ENCODE peak calls at places on chromosome X, in six cellular contexts. One of them, this sample, is unnamed.

GRCh38 chrX:65072590-65072989 is 96.3 kb upstream of the ZC4H2 start:
- DNase-seq in K562: no peak
- DNase-seq in HepG2: no peak
- DNase-seq in GM12878: no peak
- DNase-seq in H1: no peak
- DNase-seq in HCT116: no peak
- DNase-seq in this sample: no peak

GRCh38 chrX:41350150-41350975 is 16.4 kb downstream of the DDX3X start:
- DNase-seq in K562: peak; percentile 23
- DNase-seq in HepG2: no peak
- DNase-seq in GM12878: no peak
- DNase-seq in H1: no peak
- DNase-seq in HCT116: no peak
- DNase-seq in this sample: no peak

GRCh38 chrX:123525131-123525725 is 207.6 kb downstream of the THOC2 start:
- DNase-seq in K562: no peak
- DNase-seq in HepG2: no peak
- DNase-seq in GM12878: no peak
- DNase-seq in H1: no peak
- DNase-seq in HCT116: no peak
- DNase-seq in this sample: no peak

GRCh38 chrX:148500428-148501120 is at the start of gene AFF2:
- DNase-seq in K562: no peak
- DNase-seq in HepG2: no peak
- DNase-seq in GM12878: no peak
- DNase-seq in H1: no peak
- DNase-seq in HCT116: no peak
- DNase-seq in this sample: peak; percentile 38

GRCh38 chrX:134026732-134027311 is 41.4 kb upstream of the GPC3 start:
- DNase-seq in K562: peak; percentile 25
- DNase-seq in HepG2: peak; percentile 84
- DNase-seq in GM12878: no peak
- DNase-seq in H1: peak; percentile 9
- DNase-seq in HCT116: peak; percentile 10
- DNase-seq in this sample: peak; percentile 46

GRCh38 chrX:96480081-96480480 is 204.6 kb upstream of the DIAPH2 start:
- DNase-seq in K562: no peak
- DNase-seq in HepG2: no peak
- DNase-seq in GM12878: no peak
- DNase-seq in H1: no peak
- DNase-seq in HCT116: no peak
- DNase-seq in this sample: no peak

GRCh38 chrX:130083656-130084382 is 26.5 kb downstream of the ELF4 start:
- DNase-seq in K562: peak; percentile 40
- DNase-seq in HepG2: no peak
- DNase-seq in GM12878: no peak
- DNase-seq in H1: no peak
- DNase-seq in HCT116: no peak
- DNase-seq in this sample: no peak

GRCh38 chrX:30538271-30538670 is 39.3 kb downstream of the TASL start:
- DNase-seq in K562: no peak
- DNase-seq in HepG2: no peak
- DNase-seq in GM12878: no peak
- DNase-seq in H1: no peak
- DNase-seq in HCT116: no peak
- DNase-seq in this sample: no peak

GRCh38 chrX:140572724-140573123 is 67.9 kb upstream of the SOX3 start:
- DNase-seq in K562: peak; percentile 14
- DNase-seq in HepG2: peak; percentile 7
- DNase-seq in GM12878: peak; percentile 3
- DNase-seq in H1: peak; percentile 23
- DNase-seq in HCT116: no peak
- DNase-seq in this sample: peak; percentile 54

GRCh38 chrX:72027914-72028307 is 103.8 kb downstream of the RTL5 start:
- DNase-seq in K562: no peak
- DNase-seq in HepG2: no peak
- DNase-seq in GM12878: no peak
- DNase-seq in H1: no peak
- DNase-seq in HCT116: no peak
- DNase-seq in this sample: no peak

GRCh38 chrX:22121161-22121560 is 89.0 kb downstream of the PHEX start:
- DNase-seq in K562: no peak
- DNase-seq in HepG2: no peak
- DNase-seq in GM12878: no peak
- DNase-seq in H1: no peak
- DNase-seq in HCT116: no peak
- DNase-seq in this sample: no peak

GRCh38 chrX:22122510-22122909 is 90.4 kb downstream of the PHEX start:
- DNase-seq in K562: no peak
- DNase-seq in HepG2: no peak
- DNase-seq in GM12878: no peak
- DNase-seq in H1: no peak
- DNase-seq in HCT116: no peak
- DNase-seq in this sample: no peak

GRCh38 chrX:22128961-22129360 is 96.8 kb downstream of the PHEX start:
- DNase-seq in K562: no peak
- DNase-seq in HepG2: no peak
- DNase-seq in GM12878: no peak
- DNase-seq in H1: no peak
- DNase-seq in HCT116: no peak
- DNase-seq in this sample: no peak

GRCh38 chrX:22124098-22124497 is 92.0 kb downstream of the PHEX start:
- DNase-seq in K562: no peak
- DNase-seq in HepG2: no peak
- DNase-seq in GM12878: no peak
- DNase-seq in H1: no peak
- DNase-seq in HCT116: no peak
- DNase-seq in this sample: no peak

GRCh38 chrX:22126311-22126710 is 94.2 kb downstream of the PHEX start:
- DNase-seq in K562: no peak
- DNase-seq in HepG2: no peak
- DNase-seq in GM12878: no peak
- DNase-seq in H1: no peak
- DNase-seq in HCT116: no peak
- DNase-seq in this sample: no peak
- TF ChIP-seq ATF3 in K562: no peak
- TF ChIP-seq ATF3 in HepG2: no peak
- TF ChIP-seq ATF3 in GM12878: no peak
- TF ChIP-seq ATF3 in H1: no peak
- TF ChIP-seq ATF3 in HCT116: no peak
- TF ChIP-seq ATF3 in this sample: no peak

GRCh38 chrX:53452812-53453211 is 18.6 kb upstream of the HSD17B10 start:
- DNase-seq in K562: no peak
- DNase-seq in HepG2: no peak
- DNase-seq in GM12878: no peak
- DNase-seq in H1: no peak
- DNase-seq in HCT116: no peak
- DNase-seq in this sample: no peak

GRCh38 chrX:53458082-53458481 is 23.9 kb upstream of the HSD17B10 start:
- DNase-seq in K562: no peak
- DNase-seq in HepG2: no peak
- DNase-seq in GM12878: no peak
- DNase-seq in H1: no peak
- DNase-seq in HCT116: no peak
- DNase-seq in this sample: no peak

DNA sequence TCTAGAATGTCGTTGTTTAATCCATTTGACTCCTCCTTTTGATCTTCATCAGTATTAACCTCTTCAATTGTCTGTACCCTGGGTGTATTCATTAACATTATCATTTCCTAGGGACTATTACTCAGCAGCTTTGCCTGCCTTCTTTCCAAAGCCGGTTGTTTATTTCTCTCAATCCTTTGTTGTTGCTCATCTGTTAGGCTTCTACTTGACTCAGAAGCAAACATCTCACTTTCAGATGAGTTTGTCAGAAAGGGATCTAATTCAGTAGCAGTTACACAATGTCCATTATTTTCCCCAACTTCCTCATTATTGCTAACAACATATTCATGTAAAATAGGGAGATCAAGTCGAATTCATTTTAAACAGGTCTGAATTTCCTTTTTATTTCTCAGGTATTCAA is 22.1 kb upstream of the HSD17B10 start:
- DNase-seq in K562: no peak
- DNase-seq in HepG2: no peak
- DNase-seq in GM12878: no peak
- DNase-seq in H1: no peak
- DNase-seq in HCT116: no peak
- DNase-seq in this sample: no peak
- TF ChIP-seq ATF3 in K562: no peak
- TF ChIP-seq ATF3 in HepG2: no peak
- TF ChIP-seq ATF3 in GM12878: no peak
- TF ChIP-seq ATF3 in H1: no peak
- TF ChIP-seq ATF3 in HCT116: no peak
- TF ChIP-seq ATF3 in this sample: no peak

DNA sequence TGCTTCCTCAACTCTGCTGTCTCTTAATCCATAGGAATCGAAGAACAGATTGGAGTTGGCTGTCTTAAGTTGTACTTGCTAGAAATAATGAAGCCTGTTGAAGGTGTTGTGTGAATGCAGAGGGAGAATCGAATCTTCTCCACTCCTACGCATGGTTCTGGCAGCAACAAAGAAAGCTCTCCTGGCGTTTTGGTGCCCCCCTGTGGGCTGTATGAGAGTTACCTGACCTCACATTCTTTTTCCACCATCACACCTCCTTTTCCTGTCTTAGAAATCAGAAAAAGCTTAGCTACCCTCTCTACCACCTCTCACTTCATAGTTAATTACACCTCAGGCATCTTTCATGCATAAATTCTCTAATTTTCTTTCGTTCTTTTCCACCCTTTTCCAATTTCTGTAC is 16.3 kb downstream of the KLF8 start:
- DNase-seq in K562: peak; percentile 54
- DNase-seq in HepG2: peak; percentile 5
- DNase-seq in GM12878: peak; percentile 40
- DNase-seq in H1: no peak
- DNase-seq in HCT116: peak; percentile 21
- DNase-seq in this sample: peak; percentile 45
- TF ChIP-seq ATF3 in K562: no peak
- TF ChIP-seq ATF3 in HepG2: no peak
- TF ChIP-seq ATF3 in GM12878: no peak
- TF ChIP-seq ATF3 in H1: no peak
- TF ChIP-seq ATF3 in HCT116: no peak
- TF ChIP-seq ATF3 in this sample: no peak

GRCh38 chrX:11364835-11365234 is 71.6 kb downstream of the AMELX start:
- DNase-seq in K562: no peak
- DNase-seq in HepG2: no peak
- DNase-seq in GM12878: no peak
- DNase-seq in H1: no peak
- DNase-seq in HCT116: no peak
- DNase-seq in this sample: no peak
- TF ChIP-seq ATF3 in K562: no peak
- TF ChIP-seq ATF3 in HepG2: no peak
- TF ChIP-seq ATF3 in GM12878: no peak
- TF ChIP-seq ATF3 in H1: no peak
- TF ChIP-seq ATF3 in HCT116: no peak
- TF ChIP-seq ATF3 in this sample: no peak

GRCh38 chrX:154138857-154139256 is 5.2 kb upstream of the OPN1LW start:
- DNase-seq in K562: no peak
- DNase-seq in HepG2: peak; percentile 3
- DNase-seq in GM12878: no peak
- DNase-seq in H1: no peak
- DNase-seq in HCT116: no peak
- DNase-seq in this sample: no peak

GRCh38 chrX:154140206-154140605 is 3.8 kb upstream of the OPN1LW start:
- DNase-seq in K562: no peak
- DNase-seq in HepG2: no peak
- DNase-seq in GM12878: no peak
- DNase-seq in H1: no peak
- DNase-seq in HCT116: no peak
- DNase-seq in this sample: no peak

GRCh38 chrX:154140742-154141141 is 3.3 kb upstream of the OPN1LW start:
- DNase-seq in K562: no peak
- DNase-seq in HepG2: no peak
- DNase-seq in GM12878: no peak
- DNase-seq in H1: no peak
- DNase-seq in HCT116: no peak
- DNase-seq in this sample: no peak

GRCh38 chrX:154135458-154136229 is 8.4 kb upstream of the OPN1LW start:
- DNase-seq in K562: no peak
- DNase-seq in HepG2: no peak
- DNase-seq in GM12878: no peak
- DNase-seq in H1: no peak
- DNase-seq in HCT116: no peak
- DNase-seq in this sample: no peak

GRCh38 chrX:154136627-154137161 is 7.3 kb upstream of the OPN1LW start:
- DNase-seq in K562: peak; percentile 83
- DNase-seq in HepG2: peak; percentile 45
- DNase-seq in GM12878: no peak
- DNase-seq in H1: peak; percentile 33
- DNase-seq in HCT116: peak; percentile 21
- DNase-seq in this sample: peak; percentile 81
- TF ChIP-seq ATF3 in K562: no peak
- TF ChIP-seq ATF3 in HepG2: no peak
- TF ChIP-seq ATF3 in GM12878: no peak
- TF ChIP-seq ATF3 in H1: no peak
- TF ChIP-seq ATF3 in HCT116: no peak
- TF ChIP-seq ATF3 in this sample: no peak

This sample was measured in WTC11.